ENCODE peak calls at places on chromosome 3, in eight cellular contexts. One of them, this sample, is unnamed.

GRCh38 chr3:197858598-197858997 is 67.5 kb downstream of the LRCH3 start:
- DNase-seq in tibial artery: no peak
- DNase-seq in endothelial cell of umbilical vein: no peak
- DNase-seq in HepG2: no peak
- DNase-seq in WTC11: peak
- DNase-seq in PC-3: no peak
- DNase-seq in A549: no peak
- DNase-seq in lower lobe of right lung: no peak
- DNase-seq in this sample: no peak

GRCh38 chr3:69659180-69659915 is 79.9 kb upstream of the MITF start:
- DNase-seq in lower lobe of right lung: no peak
- DNase-seq in WTC11: no peak
- DNase-seq in endothelial cell of umbilical vein: no peak
- DNase-seq in A549: no peak
- DNase-seq in HepG2: no peak
- DNase-seq in tibial artery: no peak
- DNase-seq in PC-3: no peak
- DNase-seq in this sample: no peak

GRCh38 chr3:141100531-141101320 is 49.6 kb downstream of the SPSB4 start:
- DNase-seq in tibial artery: no peak
- DNase-seq in PC-3: no peak
- DNase-seq in A549: no peak
- DNase-seq in lower lobe of right lung: no peak
- DNase-seq in WTC11: no peak
- DNase-seq in HepG2: no peak
- DNase-seq in endothelial cell of umbilical vein: no peak
- DNase-seq in this sample: no peak

GRCh38 chr3:63824309-63824708 is 5.2 kb downstream of the C3orf49 start:
- DNase-seq in PC-3: peak
- DNase-seq in HepG2: no peak
- DNase-seq in tibial artery: no peak
- DNase-seq in lower lobe of right lung: no peak
- DNase-seq in endothelial cell of umbilical vein: peak
- DNase-seq in A549: peak
- DNase-seq in WTC11: no peak
- DNase-seq in this sample: no peak

GRCh38 chr3:188176476-188176875 is 22.5 kb downstream of the LPP start:
- DNase-seq in HepG2: no peak
- DNase-seq in WTC11: no peak
- DNase-seq in tibial artery: no peak
- DNase-seq in endothelial cell of umbilical vein: no peak
- DNase-seq in A549: no peak
- DNase-seq in lower lobe of right lung: no peak
- DNase-seq in PC-3: peak
- DNase-seq in this sample: no peak

GRCh38 chr3:61725851-61726333 is 164.5 kb downstream of the PTPRG start:
- DNase-seq in WTC11: no peak
- DNase-seq in HepG2: peak
- DNase-seq in tibial artery: no peak
- DNase-seq in A549: no peak
- DNase-seq in lower lobe of right lung: no peak
- DNase-seq in PC-3: no peak
- DNase-seq in endothelial cell of umbilical vein: no peak
- DNase-seq in this sample: no peak

GRCh38 chr3:187292186-187292585 is 649 bp upstream of the MASP1 start:
- DNase-seq in WTC11: no peak
- DNase-seq in lower lobe of right lung: no peak
- DNase-seq in endothelial cell of umbilical vein: no peak
- DNase-seq in PC-3: no peak
- DNase-seq in A549: no peak
- DNase-seq in HepG2: no peak
- DNase-seq in tibial artery: no peak
- DNase-seq in this sample: no peak

GRCh38 chr3:38551026-38551832 is 55.1 kb downstream of the EXOG start:
- DNase-seq in HepG2: no peak
- DNase-seq in endothelial cell of umbilical vein: no peak
- DNase-seq in tibial artery: no peak
- DNase-seq in lower lobe of right lung: no peak
- DNase-seq in WTC11: no peak
- DNase-seq in A549: no peak
- DNase-seq in PC-3: no peak
- DNase-seq in this sample: no peak

GRCh38 chr3:17590465-17590864 is 152.0 kb downstream of the TBC1D5 start:
- DNase-seq in tibial artery: no peak
- DNase-seq in A549: no peak
- DNase-seq in HepG2: no peak
- DNase-seq in PC-3: no peak
- DNase-seq in endothelial cell of umbilical vein: no peak
- DNase-seq in lower lobe of right lung: no peak
- DNase-seq in WTC11: no peak
- DNase-seq in this sample: no peak

GRCh38 chr3:117719316-117719926 is 1009.8 kb downstream of the TUSC7 start:
- DNase-seq in HepG2: peak
- DNase-seq in WTC11: no peak
- DNase-seq in endothelial cell of umbilical vein: peak
- DNase-seq in A549: peak
- DNase-seq in PC-3: peak
- DNase-seq in lower lobe of right lung: no peak
- DNase-seq in tibial artery: no peak
- DNase-seq in this sample: no peak

GRCh38 chr3:150925751-150926201 is 20.5 kb upstream of the MINDY4B start:
- DNase-seq in lower lobe of right lung: peak
- DNase-seq in A549: peak
- DNase-seq in tibial artery: no peak
- DNase-seq in HepG2: peak
- DNase-seq in endothelial cell of umbilical vein: peak
- DNase-seq in WTC11: peak
- DNase-seq in PC-3: peak
- DNase-seq in this sample: peak

GRCh38 chr3:179955798-179956197 is 80.9 kb downstream of the PEX5L start:
- DNase-seq in lower lobe of right lung: no peak
- DNase-seq in HepG2: no peak
- DNase-seq in PC-3: peak
- DNase-seq in endothelial cell of umbilical vein: no peak
- DNase-seq in A549: no peak
- DNase-seq in tibial artery: no peak
- DNase-seq in WTC11: no peak
- DNase-seq in this sample: no peak

DNA sequence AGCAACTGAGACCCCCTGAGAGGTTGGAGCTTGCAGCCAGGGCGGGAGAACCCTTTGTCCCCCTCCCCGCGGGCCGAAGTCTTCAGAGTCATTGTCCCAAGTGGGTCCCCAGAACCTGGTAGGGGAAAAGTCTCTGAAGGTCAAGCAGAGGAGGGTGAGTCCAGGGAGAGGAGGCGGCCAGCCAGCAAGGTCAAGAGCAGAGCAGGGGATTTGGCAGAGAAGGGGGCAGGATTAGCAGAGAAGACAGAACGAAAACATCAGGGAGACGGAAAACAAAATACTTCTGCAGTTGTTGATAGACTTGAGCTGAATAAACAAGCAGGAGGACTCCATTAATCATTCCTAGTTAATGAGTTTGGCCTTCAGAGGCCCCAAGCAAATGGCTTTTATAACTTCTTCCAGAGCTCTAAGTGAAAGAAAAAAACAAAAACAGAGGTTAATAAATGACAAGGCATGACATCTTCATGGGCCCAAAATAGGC is 66.7 kb downstream of the GRIP2 start:
- DNase-seq in lower lobe of right lung: no peak
- DNase-seq in A549: no peak
- DNase-seq in PC-3: no peak
- DNase-seq in tibial artery: no peak
- DNase-seq in endothelial cell of umbilical vein: peak
- DNase-seq in WTC11: no peak
- DNase-seq in HepG2: no peak
- DNase-seq in this sample: no peak
- TF ChIP-seq CTCF in lower lobe of right lung: no peak
- TF ChIP-seq CTCF in A549: no peak
- TF ChIP-seq CTCF in PC-3: no peak
- TF ChIP-seq CTCF in tibial artery: no peak
- TF ChIP-seq CTCF in endothelial cell of umbilical vein: no peak
- TF ChIP-seq CTCF in WTC11: no peak
- TF ChIP-seq CTCF in HepG2: no peak
- TF ChIP-seq CTCF in this sample: no peak

GRCh38 chr3:153670577-153670976 is 450.6 kb upstream of the ARHGEF26 start:
- DNase-seq in tibial artery: no peak
- DNase-seq in WTC11: no peak
- DNase-seq in endothelial cell of umbilical vein: no peak
- DNase-seq in A549: no peak
- DNase-seq in lower lobe of right lung: no peak
- DNase-seq in PC-3: no peak
- DNase-seq in HepG2: no peak
- DNase-seq in this sample: no peak

GRCh38 chr3:153666911-153667310 is 454.3 kb upstream of the ARHGEF26 start:
- DNase-seq in lower lobe of right lung: no peak
- DNase-seq in WTC11: no peak
- DNase-seq in HepG2: no peak
- DNase-seq in tibial artery: no peak
- DNase-seq in endothelial cell of umbilical vein: no peak
- DNase-seq in PC-3: no peak
- DNase-seq in A549: no peak
- DNase-seq in this sample: no peak

GRCh38 chr3:153669527-153669926 is 451.7 kb upstream of the ARHGEF26 start:
- DNase-seq in tibial artery: no peak
- DNase-seq in lower lobe of right lung: no peak
- DNase-seq in WTC11: no peak
- DNase-seq in endothelial cell of umbilical vein: no peak
- DNase-seq in PC-3: no peak
- DNase-seq in A549: no peak
- DNase-seq in HepG2: no peak
- DNase-seq in this sample: no peak

GRCh38 chr3:153667341-153667740 is 453.8 kb upstream of the ARHGEF26 start:
- DNase-seq in HepG2: no peak
- DNase-seq in tibial artery: no peak
- DNase-seq in A549: no peak
- DNase-seq in endothelial cell of umbilical vein: no peak
- DNase-seq in WTC11: no peak
- DNase-seq in PC-3: peak
- DNase-seq in lower lobe of right lung: no peak
- DNase-seq in this sample: no peak
- TF ChIP-seq CTCF in HepG2: no peak
- TF ChIP-seq CTCF in tibial artery: no peak
- TF ChIP-seq CTCF in A549: no peak
- TF ChIP-seq CTCF in endothelial cell of umbilical vein: no peak
- TF ChIP-seq CTCF in WTC11: no peak
- TF ChIP-seq CTCF in PC-3: no peak
- TF ChIP-seq CTCF in lower lobe of right lung: no peak
- TF ChIP-seq CTCF in this sample: no peak

GRCh38 chr3:196238612-196239190 is 22.4 kb downstream of the SLC51A start:
- DNase-seq in PC-3: no peak
- DNase-seq in lower lobe of right lung: no peak
- DNase-seq in HepG2: no peak
- DNase-seq in WTC11: no peak
- DNase-seq in A549: no peak
- DNase-seq in tibial artery: no peak
- DNase-seq in endothelial cell of umbilical vein: no peak
- DNase-seq in this sample: no peak

GRCh38 chr3:196240424-196240823 is 24.1 kb downstream of the SLC51A start:
- DNase-seq in endothelial cell of umbilical vein: no peak
- DNase-seq in WTC11: no peak
- DNase-seq in tibial artery: no peak
- DNase-seq in A549: no peak
- DNase-seq in HepG2: no peak
- DNase-seq in lower lobe of right lung: no peak
- DNase-seq in PC-3: no peak
- DNase-seq in this sample: no peak

GRCh38 chr3:196237203-196237602 is 20.9 kb downstream of the SLC51A start:
- DNase-seq in lower lobe of right lung: no peak
- DNase-seq in HepG2: no peak
- DNase-seq in WTC11: no peak
- DNase-seq in PC-3: no peak
- DNase-seq in tibial artery: no peak
- DNase-seq in A549: no peak
- DNase-seq in endothelial cell of umbilical vein: no peak
- DNase-seq in this sample: no peak

GRCh38 chr3:196246612-196247308 is 30.4 kb downstream of the SLC51A start:
- DNase-seq in PC-3: peak
- DNase-seq in HepG2: no peak
- DNase-seq in tibial artery: no peak
- DNase-seq in lower lobe of right lung: no peak
- DNase-seq in A549: no peak
- DNase-seq in endothelial cell of umbilical vein: no peak
- DNase-seq in WTC11: no peak
- DNase-seq in this sample: no peak

DNA sequence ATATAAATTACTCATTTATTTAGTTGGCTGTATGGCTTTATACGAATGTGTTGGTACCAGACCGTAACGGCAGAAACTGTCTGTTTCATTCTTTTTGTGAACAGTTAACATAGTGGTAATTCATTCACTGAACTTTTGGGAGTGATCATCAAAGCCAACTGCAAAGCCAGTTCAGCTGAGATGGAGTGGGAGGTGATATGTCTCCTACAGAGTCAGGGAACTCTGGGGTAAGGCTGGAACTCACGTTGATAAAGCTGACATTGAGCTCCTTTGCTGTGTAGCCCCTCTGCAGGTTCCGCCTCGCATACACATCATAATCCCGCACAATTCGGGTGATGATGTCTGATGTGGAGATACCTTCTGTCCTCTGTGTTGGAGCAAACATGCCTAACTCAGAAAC is 25.4 kb downstream of the SLC51A start:
- DNase-seq in A549: no peak
- DNase-seq in HepG2: no peak
- DNase-seq in WTC11: no peak
- DNase-seq in tibial artery: no peak
- DNase-seq in PC-3: no peak
- DNase-seq in lower lobe of right lung: no peak
- DNase-seq in endothelial cell of umbilical vein: no peak
- DNase-seq in this sample: no peak
- TF ChIP-seq CTCF in A549: no peak
- TF ChIP-seq CTCF in HepG2: no peak
- TF ChIP-seq CTCF in WTC11: no peak
- TF ChIP-seq CTCF in tibial artery: no peak
- TF ChIP-seq CTCF in PC-3: no peak
- TF ChIP-seq CTCF in lower lobe of right lung: no peak
- TF ChIP-seq CTCF in endothelial cell of umbilical vein: no peak
- TF ChIP-seq CTCF in this sample: no peak

DNA sequence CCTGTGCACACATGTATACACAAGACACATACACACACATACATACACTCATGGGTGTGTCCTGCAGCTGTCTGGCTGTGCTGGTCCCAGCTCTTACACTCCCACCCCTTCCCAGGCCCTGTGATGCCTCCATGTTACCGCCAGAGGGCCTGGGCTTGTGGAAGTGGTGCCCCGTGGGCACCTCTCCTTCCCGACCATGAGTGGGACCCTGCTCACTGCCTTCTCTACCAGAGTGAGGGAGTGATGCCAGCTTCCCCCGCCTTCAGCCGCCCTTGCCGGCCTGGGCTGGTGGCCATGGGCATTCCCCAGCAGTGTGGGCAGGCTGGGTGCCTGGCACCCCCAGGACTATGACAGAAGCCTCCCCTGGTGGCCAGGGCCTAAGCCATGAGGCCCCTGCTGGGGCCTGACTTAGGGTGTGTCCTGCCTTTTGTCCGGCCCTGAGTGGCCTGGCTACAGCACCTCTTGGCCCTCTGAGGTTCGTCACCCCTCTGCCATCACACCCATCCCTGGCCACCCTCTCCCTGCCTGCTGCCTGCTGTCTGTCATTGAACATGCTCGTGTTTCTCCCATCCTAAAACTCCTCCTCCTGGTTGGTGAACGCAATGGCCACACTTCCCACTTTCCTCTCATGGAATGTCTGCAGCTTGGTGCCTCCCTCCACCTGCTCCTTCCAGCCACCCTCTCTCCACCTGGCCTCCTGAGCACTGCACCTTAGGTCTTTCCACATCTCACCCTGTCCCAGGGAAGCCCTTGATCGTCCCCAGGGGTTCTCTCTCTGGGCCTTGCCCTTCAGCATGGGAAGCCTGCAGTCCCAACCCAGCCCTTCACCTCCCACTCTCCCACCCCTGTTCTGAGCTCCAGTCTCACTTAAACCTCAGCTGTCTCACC is 14.6 kb downstream of the HDAC11 start:
- DNase-seq in A549: peak
- DNase-seq in lower lobe of right lung: peak
- DNase-seq in endothelial cell of umbilical vein: no peak
- DNase-seq in tibial artery: no peak
- DNase-seq in HepG2: no peak
- DNase-seq in WTC11: peak
- DNase-seq in PC-3: no peak
- DNase-seq in this sample: no peak
- TF ChIP-seq CTCF in A549: peak
- TF ChIP-seq CTCF in lower lobe of right lung: peak
- TF ChIP-seq CTCF in endothelial cell of umbilical vein: peak
- TF ChIP-seq CTCF in tibial artery: peak
- TF ChIP-seq CTCF in HepG2: peak
- TF ChIP-seq CTCF in WTC11: peak
- TF ChIP-seq CTCF in PC-3: peak
- TF ChIP-seq CTCF in this sample: peak

This sample was measured in left lung.